ENCODE peak calls at places on chromosomes 11 and 22, in nine cellular contexts. B is fibroblast of mammary gland; S is IMR-90; U is H1; Q is astrocyte; D is osteoblast; K is upper lobe of right lung; N is AG09309; R is CD8-positive, alpha-beta T cell. V is an unnamed sample.

GRCh38 chr11:96187779-96188624 is 155.0 kb downstream of the MAML2 start:
- DNase-seq in B (peak; percentile 91), S (peak; percentile 85), U (no peak), Q (peak; percentile 96), D (peak; percentile 86), K (no peak), N (peak; percentile 59), R (no peak), V (peak; percentile 86)

GRCh38 chr11:70338594-70338993 is 59.7 kb upstream of the CTTN start:
- DNase-seq in B (no peak), S (no peak), U (no peak), Q (no peak), D (no peak), K (no peak), N (no peak), R (no peak), V (no peak)

GRCh38 chr11:58926695-58927094 is 12.6 kb upstream of the GLYATL1 start:
- DNase-seq in B (peak; percentile 73), S (peak; percentile 79), U (no peak), Q (peak; percentile 72), D (no peak), K (no peak), N (peak; percentile 75), R (no peak), V (peak; percentile 75)

GRCh38 chr11:79342686-79343085 is 98.1 kb downstream of the TENM4 start:
- DNase-seq in B (no peak), S (no peak), U (no peak), Q (no peak), D (no peak), K (no peak), N (no peak), R (no peak), V (no peak)

GRCh38 chr11:61960532-61960931 is 6.9 kb downstream of the FTH1 start:
- DNase-seq in B (no peak), S (no peak), U (no peak), Q (no peak), D (no peak), K (peak; percentile 39), N (no peak), R (no peak), V (no peak)

GRCh38 chr22:22770280-22770871 is 117.2 kb upstream of the IGLL5 start:
- DNase-seq in B (peak; percentile 34), S (no peak), U (no peak), Q (no peak), D (peak; percentile 72), K (no peak), N (no peak), R (peak; percentile 41), V (no peak)

GRCh38 chr11:68658661-68659060 is 25.7 kb upstream of the GAL start:
- DNase-seq in B (peak; percentile 79), S (peak; percentile 31), U (no peak), Q (peak; percentile 16), D (peak; percentile 88), K (no peak), N (no peak), R (no peak), V (no peak)

GRCh38 chr11:119380160-119380815 is 1.2 kb downstream of the USP2 start:
- DNase-seq in B (no peak), S (no peak), U (no peak), Q (no peak), D (no peak), K (no peak), N (no peak), R (no peak), V (no peak)

GRCh38 chr11:71086687-71087258 is 165.6 kb downstream of the SHANK2 start:
- DNase-seq in B (peak; percentile 23), S (peak; percentile 10), U (peak; percentile 31), Q (no peak), D (peak; percentile 84), K (no peak), N (no peak), R (no peak), V (peak; percentile 3)

GRCh38 chr11:119370486-119371046 is 10.9 kb downstream of the USP2 start:
- DNase-seq in B (no peak), S (no peak), U (no peak), Q (no peak), D (no peak), K (peak; percentile 66), N (no peak), R (peak; percentile 26), V (no peak)

GRCh38 chr11:70897429-70897828 is 354.9 kb downstream of the SHANK2 start:
- DNase-seq in B (no peak), S (no peak), U (no peak), Q (no peak), D (no peak), K (no peak), N (no peak), R (no peak), V (no peak)

GRCh38 chr22:26610072-26610958 is 7.5 kb downstream of the CRYBB1 start:
- DNase-seq in B (peak; percentile 88), S (peak; percentile 96), U (no peak), Q (peak; percentile 96), D (peak; percentile 95), K (no peak), N (peak; percentile 78), R (peak; percentile 43), V (peak; percentile 94)

GRCh38 chr22:33853200-33854097 is 66.8 kb downstream of the LARGE1 start:
- DNase-seq in B (peak; percentile 69), S (peak; percentile 77), U (no peak), Q (peak; percentile 77), D (peak; percentile 95), K (peak; percentile 84), N (peak; percentile 41), R (no peak), V (peak; percentile 77)

GRCh38 chr11:73142128-73142377 is at the start of gene FCHSD2:
- DNase-seq in B (no peak), S (no peak), U (no peak), Q (no peak), D (no peak), K (no peak), N (no peak), R (no peak), V (no peak)

DNA sequence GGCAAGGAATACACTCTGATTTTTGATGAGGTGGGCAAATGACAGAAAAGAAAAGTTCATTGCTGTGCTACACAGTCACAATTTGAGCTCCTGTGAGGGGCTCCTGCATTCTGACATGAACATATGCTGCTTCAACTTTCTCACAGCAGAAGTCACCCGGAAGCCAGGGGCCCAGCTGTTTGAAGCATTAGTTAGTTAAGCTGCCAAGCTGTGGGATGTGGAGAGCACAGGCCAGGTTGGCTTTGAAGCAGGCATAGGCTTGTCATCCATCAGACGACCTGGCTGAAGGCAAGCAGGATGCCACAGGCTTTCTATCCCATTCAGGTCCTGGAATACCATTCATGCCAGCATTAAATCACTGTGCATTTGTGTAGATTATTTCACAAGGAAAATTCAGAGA is 63.1 kb downstream of the MTNR1B start:
- DNase-seq in B (no peak), S (peak; percentile 30), U (no peak), Q (peak; percentile 31), D (no peak), K (no peak), N (no peak), R (no peak), V (no peak)
- H3K4me3 ChIP-seq in B (no peak overlapping the region), S (no peak overlapping the region), U (no peak overlapping the region), Q (no peak overlapping the region), D (no peak overlapping the region), K (no peak overlapping the region), N (no peak overlapping the region), R (no peak overlapping the region), V (no peak overlapping the region)

DNA sequence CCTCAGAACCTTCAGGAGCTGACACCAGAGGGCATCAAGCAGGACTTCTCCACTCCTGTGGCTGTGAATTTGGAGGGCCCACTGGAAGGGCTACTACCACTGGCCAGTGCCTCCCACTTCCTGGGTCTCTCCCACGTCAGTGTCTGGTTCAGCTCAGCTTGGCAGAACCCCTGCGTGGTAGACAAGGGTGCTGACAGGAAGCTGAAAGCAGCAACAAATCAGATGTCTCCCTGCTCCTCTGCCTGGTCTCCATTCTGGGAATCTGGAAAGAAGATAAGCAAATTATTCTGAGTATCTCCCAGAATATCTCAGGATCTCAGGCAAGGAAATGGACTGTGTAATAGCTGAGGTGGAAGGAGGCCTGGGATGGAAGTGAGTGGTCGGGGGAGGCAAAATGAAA is 61.5 kb downstream of the TMPRSS5 start:
- DNase-seq in B (no peak), S (no peak), U (no peak), Q (no peak), D (no peak), K (no peak), N (no peak), R (no peak), V (no peak)
- TF ChIP-seq CTCF in B (no peak), S (no peak), U (no peak), Q (no peak), D (no peak), K (no peak), N (no peak), R (no peak), V (no peak)

GRCh38 chr22:41543854-41544670 is at the start of gene POLR3H:
- DNase-seq in B (peak; percentile 94), S (peak; percentile 96), U (peak; percentile 91), Q (peak; percentile 90), D (peak; percentile 100), K (peak; percentile 100), N (peak; percentile 84), R (peak; percentile 98), V (peak; percentile 97)

GRCh38 chr22:41541484-41541883 is 2.8 kb downstream of the POLR3H start:
- DNase-seq in B (no peak), S (no peak), U (no peak), Q (no peak), D (peak; percentile 54), K (no peak), N (no peak), R (no peak), V (no peak)

GRCh38 chr22:41540006-41540315 is 4.3 kb downstream of the POLR3H start:
- DNase-seq in B (no peak), S (no peak), U (no peak), Q (no peak), D (no peak), K (no peak), N (no peak), R (no peak), V (no peak)

GRCh38 chr22:41540365-41540764 is 3.9 kb downstream of the POLR3H start:
- DNase-seq in B (no peak), S (no peak), U (no peak), Q (no peak), D (peak; percentile 41), K (no peak), N (no peak), R (no peak), V (no peak)

GRCh38 chr22:41542224-41542623 is 2.0 kb downstream of the POLR3H start:
- DNase-seq in B (no peak), S (no peak), U (no peak), Q (no peak), D (peak; percentile 36), K (no peak), N (no peak), R (no peak), V (no peak)
- H3K4me3 ChIP-seq in B (no peak overlapping the region), S (no peak overlapping the region), U (no peak overlapping the region), Q (no peak overlapping the region), D (peak overlapping the region; percentile 97), K (no peak overlapping the region), N (no peak overlapping the region), R (no peak overlapping the region), V (no peak overlapping the region)

GRCh38 chr11:98155696-98156095 is 865.1 kb upstream of the CNTN5 start:
- DNase-seq in B (no peak), S (no peak), U (no peak), Q (no peak), D (no peak), K (no peak), N (no peak), R (no peak), V (no peak)

GRCh38 chr11:98153752-98154151 is 867.0 kb upstream of the CNTN5 start:
- DNase-seq in B (no peak), S (no peak), U (no peak), Q (no peak), D (no peak), K (no peak), N (no peak), R (no peak), V (no peak)
- TF ChIP-seq CTCF in B (no peak), S (no peak), U (no peak), Q (no peak), D (no peak), K (no peak), N (no peak), R (no peak), V (no peak)